ENCODE peak calls at places on chromosomes 12 and 14, in eight cellular contexts. S is psoas muscle; F is iPS DF 6.9; J is central memory CD8-positive, alpha-beta T cell; W is HEK293T; A is activated CD4-positive, alpha-beta T cell treated with anti-CD3 and anti-CD28 coated beads for 36 hours; L is mesendoderm; E is right atrium auricular region. X is an unnamed sample.

GRCh38 chr12:124539084-124540041 is 28.0 kb downstream of the NCOR2 start:
- DNase-seq in F (no peak), L (no peak), S (no peak), J (no peak), A (peak), W (no peak), E (no peak), X (no peak)

GRCh38 chr14:92473947-92474535 is 39.5 kb upstream of the RIN3 start:
- DNase-seq in J (no peak), S (no peak), W (no peak), A (no peak), L (no peak), F (no peak), E (no peak), X (no peak)

GRCh38 chr12:100539209-100539608 is 34.3 kb upstream of the GAS2L3 start:
- DNase-seq in F (peak), E (no peak), S (no peak), J (no peak), L (peak), A (peak), W (no peak), X (no peak)

GRCh38 chr14:68728342-68729106 is 64.3 kb downstream of the ZFP36L1 start:
- DNase-seq in J (no peak), S (no peak), F (no peak), W (no peak), A (no peak), L (no peak), E (no peak), X (no peak)

GRCh38 chr12:63795032-63795687 is 15.5 kb downstream of the RXYLT1 start:
- DNase-seq in E (no peak), F (peak), W (no peak), A (no peak), L (no peak), J (no peak), S (no peak), X (no peak)

GRCh38 chr14:104900639-104901512 is 23.8 kb upstream of the PLD4 start:
- DNase-seq in J (no peak), E (no peak), F (no peak), A (no peak), S (no peak), L (no peak), W (no peak), X (no peak)

GRCh38 chr14:105847400-105847799 is 321.0 kb downstream of the TMEM121 start:
- DNase-seq in A (no peak), F (no peak), W (no peak), E (peak), J (no peak), L (no peak), S (no peak), X (no peak)

GRCh38 chr12:22974865-22975264 is 349.9 kb downstream of the ETNK1 start:
- DNase-seq in F (no peak), L (peak), W (no peak), J (no peak), E (no peak), S (no peak), A (no peak), X (no peak)

GRCh38 chr12:17918013-17918412 is 172.0 kb downstream of the RERGL start:
- DNase-seq in A (no peak), L (no peak), F (no peak), W (no peak), E (no peak), S (no peak), J (no peak), X (no peak)

GRCh38 chr14:68464716-68465115 is 328.2 kb downstream of the ZFP36L1 start:
- DNase-seq in S (no peak), L (no peak), E (no peak), F (no peak), W (no peak), J (no peak), A (no peak), X (no peak)

GRCh38 chr12:93790472-93791152 is 113.4 kb downstream of the CRADD start:
- DNase-seq in L (peak), W (no peak), E (no peak), S (no peak), F (no peak), A (peak), J (no peak), X (no peak)

GRCh38 chr12:50218386-50218785 is 51.2 kb upstream of the CERS5 start:
- DNase-seq in S (no peak), J (no peak), L (peak), F (no peak), A (no peak), E (no peak), W (no peak), X (no peak)

GRCh38 chr12:120115692-120116442 is 686 bp downstream of the RAB35 start:
- DNase-seq in W (peak), E (no peak), F (no peak), S (no peak), L (peak), A (peak), J (no peak), X (no peak)

GRCh38 chr14:105045710-105046326 is 19.4 kb downstream of the GPR132 start:
- DNase-seq in A (peak), J (peak), E (peak), L (peak), F (peak), S (peak), W (peak), X (peak)

GRCh38 chr14:89543420-89543790 is 126.4 kb upstream of the FOXN3 start:
- DNase-seq in A (no peak), W (no peak), S (no peak), J (no peak), L (no peak), F (no peak), E (no peak), X (no peak)

GRCh38 chr14:35499180-35499579 is 34.8 kb upstream of the INSM2 start:
- DNase-seq in E (no peak), F (no peak), L (no peak), W (no peak), A (no peak), J (no peak), S (no peak), X (no peak)

GRCh38 chr12:3603576-3603975 is 112.6 kb downstream of the PRMT8 start:
- DNase-seq in J (no peak), E (no peak), F (no peak), W (no peak), S (no peak), A (no peak), L (no peak), X (no peak)